ENCODE peak calls at places on chromosomes 2 and 18, in four cellular contexts. S, F, G and A are unnamed samples.

GRCh38 chr2:99403524-99403923 is 66.3 kb downstream of the EIF5B start:
- DNase-seq in S (no peak), F (no peak), G (peak; percentile 88), A (no peak)

GRCh38 chr18:59810183-59810582 is 89.6 kb upstream of the PMAIP1 start:
- DNase-seq in S (no peak), F (no peak), G (no peak), A (no peak)

GRCh38 chr2:1134629-1135028 is 184.0 kb downstream of the SNTG2 start:
- DNase-seq in S (no peak), F (no peak), G (no peak), A (no peak)

GRCh38 chr2:158184001-158184400 is 82.3 kb downstream of the UPP2 start:
- DNase-seq in S (no peak), F (no peak), G (no peak), A (no peak)

GRCh38 chr2:71669628-71670429 is 216.5 kb downstream of the DYSF start:
- DNase-seq in S (no peak), F (no peak), G (no peak), A (no peak)

GRCh38 chr2:10876394-10876793 is 35.3 kb upstream of the KCNF1 start:
- DNase-seq in S (no peak), F (no peak), G (no peak), A (no peak)

GRCh38 chr2:227398684-227399398 is 11.1 kb upstream of the SCYGR1 start:
- DNase-seq in S (no peak), F (no peak), G (no peak), A (no peak)

GRCh38 chr18:54825626-54826344 is 2.5 kb upstream of the RAB27B start:
- DNase-seq in S (no peak), F (no peak), G (no peak), A (no peak)

GRCh38 chr18:57171026-57171425 is 24.1 kb downstream of the BOD1L2 start:
- DNase-seq in S (no peak), F (no peak), G (no peak), A (no peak)

GRCh38 chr2:64296695-64297346 is 152.6 kb upstream of the PELI1 start:
- DNase-seq in S (peak; percentile 47), F (no peak), G (no peak), A (no peak)

GRCh38 chr2:55051026-55051866 is 995 bp upstream of the RTN4 start:
- DNase-seq in S (no peak), F (peak; percentile 37), G (peak; percentile 80), A (no peak)

DNA sequence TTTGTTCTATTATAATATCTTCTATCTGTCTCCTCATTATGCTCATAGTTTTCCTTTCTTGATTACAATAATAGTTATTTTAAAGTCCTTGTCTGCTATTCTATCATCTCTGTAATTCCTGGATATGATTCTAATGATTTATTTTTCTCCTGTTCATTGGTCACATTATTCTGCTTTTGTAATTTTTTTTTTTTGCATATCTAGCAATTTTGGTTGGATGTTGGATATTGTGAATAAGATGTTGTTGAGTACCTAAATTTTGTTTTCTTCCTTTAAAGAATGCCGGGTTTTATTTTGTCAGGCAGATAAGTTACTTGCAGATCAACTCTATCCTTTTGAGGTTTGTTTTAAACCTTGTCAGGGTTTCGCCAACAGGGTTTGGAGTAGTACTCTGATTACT is 25.2 kb downstream of the KATNAL2 start:
- DNase-seq in S (no peak), F (no peak), G (no peak), A (no peak)
- TF ChIP-seq HDAC6 in S (no peak), F (no peak), G (no peak), A (no peak)

GRCh38 chr2:173231042-173231441 is 123.6 kb upstream of the CDCA7 start:
- DNase-seq in S (no peak), F (no peak), G (peak; percentile 24), A (no peak)

GRCh38 chr2:173232956-173233744 is 121.5 kb upstream of the CDCA7 start:
- DNase-seq in S (no peak), F (no peak), G (no peak), A (no peak)

GRCh38 chr2:173230181-173230580 is 124.5 kb upstream of the CDCA7 start:
- DNase-seq in S (no peak), F (no peak), G (no peak), A (no peak)

GRCh38 chr2:173229086-173229485 is 125.6 kb upstream of the CDCA7 start:
- DNase-seq in S (no peak), F (no peak), G (no peak), A (no peak)

GRCh38 chr2:173231465-173231864 is 123.2 kb upstream of the CDCA7 start:
- DNase-seq in S (no peak), F (no peak), G (peak; percentile 13), A (no peak)
- TF ChIP-seq CBX5 in S (no peak), F (no peak), G (no peak), A (no peak)

GRCh38 chr18:4024702-4025101 is 430.4 kb downstream of the DLGAP1 start:
- DNase-seq in S (no peak), F (no peak), G (no peak), A (no peak)
- TF ChIP-seq HDAC6 in S (no peak), F (no peak), G (no peak), A (no peak)

GRCh38 chr2:9769171-9770005 is 73.9 kb upstream of the TAF1B start:
- DNase-seq in S (no peak), F (peak; percentile 89), G (no peak), A (no peak)

GRCh38 chr2:9770006-9770307 is 73.3 kb upstream of the TAF1B start:
- DNase-seq in S (no peak), F (no peak), G (no peak), A (no peak)

GRCh38 chr2:9770308-9771100 is 72.8 kb upstream of the TAF1B start:
- DNase-seq in S (peak; percentile 81), F (peak; percentile 78), G (peak; percentile 76), A (no peak)

GRCh38 chr2:9767656-9768281 is 75.5 kb upstream of the TAF1B start:
- DNase-seq in S (no peak), F (no peak), G (no peak), A (no peak)

GRCh38 chr2:9768388-9768787 is 74.9 kb upstream of the TAF1B start:
- DNase-seq in S (peak; percentile 77), F (peak; percentile 57), G (peak; percentile 47), A (no peak)
- TF ChIP-seq CBX5 in S (no peak), F (no peak), G (no peak), A (no peak)

GRCh38 chr2:165573534-165574461 is 104.3 kb downstream of the CSRNP3 start:
- DNase-seq in S (peak; percentile 71), F (no peak), G (peak; percentile 78), A (no peak)
- TF ChIP-seq HDAC6 in S (no peak), F (no peak), G (no peak), A (no peak)